ENCODE peak calls at places on chromosome 9, in six cellular contexts. Q is A549, J is IMR-90, M is body of pancreas, X is ovary, D is heart left ventricle. L is an unnamed sample.
A peak's percentile ranks its signal among the peaks of the same experiment; 100 is the strongest.

GRCh38 chr9:18920141-18920611 is 112.8 kb downstream of the SAXO1 start:
- DNase-seq in X (no peak), J (no peak), M (no peak), Q (no peak), D (no peak), L (no peak)

GRCh38 chr9:100474950-100475276 is 2.0 kb downstream of the TMEFF1 start:
- DNase-seq in X (no peak), J (no peak), Q (no peak), M (no peak), D (no peak), L (no peak)

GRCh38 chr9:15240927-15241326 is 66.1 kb downstream of the TTC39B start:
- DNase-seq in M (no peak), Q (no peak), X (no peak), J (no peak), D (no peak), L (no peak)

GRCh38 chr9:82489579-82489915 is 501.0 kb downstream of the SPATA31D1 start:
- DNase-seq in X (no peak), D (peak; percentile 13), Q (no peak), J (peak; percentile 5), M (no peak), L (no peak)

GRCh38 chr9:72065076-72065475 is 4.7 kb upstream of the C9orf57 start:
- DNase-seq in X (no peak), M (no peak), J (no peak), D (no peak), Q (no peak), L (no peak)

GRCh38 chr9:129550199-129550839 is 70.6 kb downstream of the C9orf50 start:
- DNase-seq in D (peak; percentile 83), X (peak; percentile 92), M (peak; percentile 90), Q (peak; percentile 55), J (peak; percentile 70), L (peak; percentile 20)

GRCh38 chr9:106072421-106072820 is 378.1 kb downstream of the TMEM38B start:
- DNase-seq in Q (no peak), J (no peak), M (no peak), X (no peak), D (no peak), L (no peak)

GRCh38 chr9:98568234-98568922 is 140.4 kb downstream of the GABBR2 start:
- DNase-seq in J (no peak), D (no peak), X (no peak), Q (no peak), M (no peak), L (no peak)

GRCh38 chr9:71716138-71716909 is 52.0 kb downstream of the CEMIP2 start:
- DNase-seq in M (no peak), D (no peak), X (no peak), Q (no peak), J (no peak), L (no peak)

GRCh38 chr9:121916008-121916407 is 177.1 kb downstream of the TTLL11 start:
- DNase-seq in J (peak; percentile 64), D (no peak), Q (no peak), X (no peak), M (no peak), L (no peak)

GRCh38 chr9:119611564-119611963 is 242.3 kb upstream of the BRINP1 start:
- DNase-seq in J (no peak), Q (no peak), M (peak; percentile 65), D (no peak), X (no peak), L (no peak)

GRCh38 chr9:136611606-136612005 is 51.1 kb upstream of the EGFL7 start:
- DNase-seq in X (no peak), Q (no peak), J (no peak), M (no peak), D (no peak), L (no peak)

GRCh38 chr9:35736201-35736633 is 3.8 kb downstream of the CREB3 start:
- DNase-seq in X (no peak), J (peak; percentile 79), M (peak; percentile 75), D (peak; percentile 66), Q (peak; percentile 86), L (peak; percentile 67)

GRCh38 chr9:27382989-27383388 is 86.0 kb upstream of the EQTN start:
- DNase-seq in M (no peak), Q (no peak), X (no peak), D (no peak), J (no peak), L (no peak)

GRCh38 chr9:76658510-76659231 is 105.6 kb upstream of the PCA3 start:
- DNase-seq in D (no peak), M (no peak), X (no peak), Q (peak; percentile 37), J (peak; percentile 76), L (no peak)

GRCh38 chr9:18861599-18862546 is 171.1 kb downstream of the SAXO1 start:
- DNase-seq in Q (no peak), D (peak; percentile 58), X (peak; percentile 51), J (peak; percentile 44), M (no peak), L (no peak)

GRCh38 chr9:13181652-13182051 is 97.8 kb downstream of the MPDZ start:
- DNase-seq in X (no peak), J (peak; percentile 38), D (no peak), M (no peak), Q (peak; percentile 33), L (no peak)

GRCh38 chr9:91944711-91945110 is 5.3 kb downstream of the ROR2 start:
- DNase-seq in Q (no peak), X (no peak), M (no peak), J (no peak), D (no peak), L (no peak)

GRCh38 chr9:2066312-2067273 is 51.4 kb downstream of the SMARCA2 start:
- DNase-seq in J (peak; percentile 26), D (no peak), M (peak; percentile 36), X (no peak), Q (peak; percentile 24), L (no peak)

GRCh38 chr9:100443781-100444768 is 17.1 kb downstream of the MSANTD3 start:
- DNase-seq in X (no peak), Q (no peak), M (no peak), J (peak; percentile 58), D (no peak), L (no peak)

GRCh38 chr9:71079451-71079850 is 42.0 kb downstream of the TRPM3 start:
- DNase-seq in Q (peak; percentile 2), M (no peak), D (no peak), X (no peak), J (peak; percentile 31), L (no peak)

GRCh38 chr9:101387871-101388506 is 3.2 kb upstream of the BAAT start:
- DNase-seq in J (peak; percentile 46), X (no peak), D (no peak), Q (peak; percentile 82), M (peak; percentile 28), L (no peak)

GRCh38 chr9:100428871-100429654 is 2.1 kb downstream of the MSANTD3 start:
- DNase-seq in Q (peak; percentile 94), M (no peak), J (peak; percentile 100), X (no peak), D (peak; percentile 16), L (no peak)

GRCh38 chr9:137593176-137593575 is 2.9 kb upstream of the ZMYND19 start:
- DNase-seq in Q (no peak), M (peak; percentile 88), D (no peak), X (no peak), J (no peak), L (no peak)

GRCh38 chr9:93675336-93676150 is 99.2 kb downstream of the PHF2 start:
- DNase-seq in J (no peak), M (peak; percentile 5), X (peak; percentile 13), Q (no peak), D (peak; percentile 6), L (peak; percentile 8)

GRCh38 chr9:124455820-124456219 is 5.6 kb downstream of the ADGRD2 start:
- DNase-seq in J (no peak), Q (no peak), X (no peak), D (no peak), M (no peak), L (no peak)

GRCh38 chr9:11735391-11735790 is 957.8 kb upstream of the TYRP1 start:
- DNase-seq in X (no peak), M (no peak), J (no peak), D (no peak), Q (no peak), L (no peak)

GRCh38 chr9:21967169-21967568 is 27.0 kb downstream of the CDKN2A start:
- DNase-seq in D (no peak), J (no peak), M (no peak), Q (no peak), X (no peak), L (no peak)

GRCh38 chr9:127570533-127571111 is 41.5 kb upstream of the STXBP1 start:
- DNase-seq in X (no peak), Q (no peak), J (no peak), D (no peak), M (peak; percentile 59), L (no peak)
- H3K27ac ChIP-seq in X (no peak overlapping the region), Q (peak overlapping the region; percentile 100), J (peak overlapping the region; percentile 100), D (peak overlapping the region; percentile 89), M (peak overlapping the region; percentile 97), L (peak overlapping the region; percentile 98)

GRCh38 chr9:113593682-113594281 is 130.3 kb downstream of the RGS3 start:
- DNase-seq in J (peak; percentile 98), X (peak; percentile 78), M (peak; percentile 94), Q (peak; percentile 95), D (peak; percentile 98), L (peak; percentile 58)
- TF ChIP-seq POLR2A in J (peak; percentile 99), X (peak; percentile 58), M (peak; percentile 92), Q (peak; percentile 91), D (peak; percentile 96), L (no peak)

DNA sequence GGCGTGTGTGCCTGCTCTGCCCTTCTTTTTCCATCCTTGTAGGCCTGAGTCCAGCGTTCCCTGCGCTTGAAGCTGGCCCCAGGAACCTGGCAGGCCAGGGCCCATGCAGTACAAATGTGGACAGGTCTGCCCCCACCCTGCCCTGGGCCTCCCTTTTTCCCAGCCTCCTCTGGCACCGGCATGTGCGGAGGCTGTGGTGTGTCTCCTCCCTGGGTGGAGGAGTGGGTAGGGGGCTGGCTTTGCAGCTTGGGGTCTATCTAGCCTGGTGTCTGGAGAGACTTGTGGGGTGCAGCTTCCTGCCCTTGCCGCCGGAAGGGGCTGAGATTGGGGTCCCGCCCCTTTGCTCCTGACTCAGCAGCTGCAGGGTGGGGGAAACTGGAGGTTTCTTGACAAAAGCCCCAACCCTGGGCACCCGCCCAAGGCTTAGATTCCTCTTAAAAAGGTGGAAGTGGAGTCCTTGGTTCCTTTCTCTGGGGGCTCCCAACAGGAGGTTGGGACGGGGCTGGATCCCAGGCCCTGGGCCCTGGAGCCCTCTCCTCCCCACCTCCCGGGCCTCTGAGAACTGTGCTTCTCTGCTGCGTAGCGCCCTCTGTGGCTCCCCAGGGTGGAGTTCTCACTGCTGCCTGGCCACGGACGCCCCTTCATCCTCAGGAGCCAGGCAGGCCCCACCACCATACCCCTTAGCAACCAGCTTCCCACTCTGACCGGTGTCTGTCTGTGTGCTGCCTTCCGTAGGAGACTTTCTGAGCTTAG is 18.0 kb downstream of the RXRA start:
- DNase-seq in J (peak; percentile 9), D (peak; percentile 69), M (no peak), Q (no peak), X (no peak), L (no peak)
- H3K27ac ChIP-seq in J (no peak overlapping the region), D (peak overlapping the region; percentile 94), M (peak overlapping the region; percentile 58), Q (no peak overlapping the region), X (peak overlapping the region; percentile 29), L (peak overlapping the region; percentile 3)

GRCh38 chr9:33082538-33083326 is 6.3 kb upstream of the SMU1 start:
- DNase-seq in M (no peak), Q (no peak), X (no peak), D (no peak), J (no peak), L (peak; percentile 52)
- TF ChIP-seq POLR2A in M (no peak), Q (no peak), X (no peak), D (no peak), J (no peak), L (no peak)

GRCh38 chr9:83538890-83539238 is 663 bp upstream of the FRMD3 start:
- DNase-seq in M (no peak), Q (no peak), J (no peak), D (no peak), X (no peak), L (no peak)
- H3K27ac ChIP-seq in M (peak overlapping the region; percentile 76), Q (peak overlapping the region; percentile 11), J (no peak overlapping the region), D (peak overlapping the region; percentile 67), X (no peak overlapping the region), L (peak overlapping the region; percentile 68)

GRCh38 chr9:69097053-69097452 is 61.5 kb downstream of the FXN start:
- DNase-seq in J (peak; percentile 84), Q (no peak), D (no peak), M (no peak), X (no peak), L (no peak)
- TF ChIP-seq POLR2A in J (no peak), Q (no peak), D (no peak), M (no peak), X (no peak), L (no peak)

L was measured in Peyer's patch.